ENCODE peak calls at places on chromosome 1, in eight cellular contexts. One of them, this sample, is unnamed.

GRCh38 chr1:225695578-225696332 is 42.8 kb upstream of the ENAH start:
- DNase-seq in HepG2: peak
- DNase-seq in HCT116: no peak
- DNase-seq in SK-N-SH: peak
- DNase-seq in endothelial cell of umbilical vein: no peak
- DNase-seq in A549: no peak
- DNase-seq in GM12878: no peak
- DNase-seq in H1: no peak
- DNase-seq in this sample: no peak

GRCh38 chr1:53349369-53349705 is 21.5 kb upstream of the LRP8 start:
- DNase-seq in H1: no peak
- DNase-seq in endothelial cell of umbilical vein: no peak
- DNase-seq in HepG2: no peak
- DNase-seq in GM12878: no peak
- DNase-seq in SK-N-SH: no peak
- DNase-seq in A549: no peak
- DNase-seq in HCT116: no peak
- DNase-seq in this sample: no peak

GRCh38 chr1:6498576-6499111 is 7.2 kb upstream of the PLEKHG5 start:
- DNase-seq in SK-N-SH: peak
- DNase-seq in endothelial cell of umbilical vein: no peak
- DNase-seq in HepG2: no peak
- DNase-seq in H1: no peak
- DNase-seq in A549: no peak
- DNase-seq in GM12878: no peak
- DNase-seq in HCT116: no peak
- DNase-seq in this sample: no peak

GRCh38 chr1:41620365-41621169 is 136.1 kb upstream of the EDN2 start:
- DNase-seq in A549: no peak
- DNase-seq in SK-N-SH: no peak
- DNase-seq in H1: no peak
- DNase-seq in endothelial cell of umbilical vein: no peak
- DNase-seq in HCT116: no peak
- DNase-seq in GM12878: no peak
- DNase-seq in HepG2: no peak
- DNase-seq in this sample: no peak

GRCh38 chr1:215894617-215895016 is 327.5 kb downstream of the KCTD3 start:
- DNase-seq in SK-N-SH: no peak
- DNase-seq in GM12878: no peak
- DNase-seq in HepG2: no peak
- DNase-seq in A549: no peak
- DNase-seq in H1: no peak
- DNase-seq in HCT116: no peak
- DNase-seq in endothelial cell of umbilical vein: no peak
- DNase-seq in this sample: no peak

GRCh38 chr1:176998396-176998795 is 166.1 kb downstream of the ASTN1 start:
- DNase-seq in H1: no peak
- DNase-seq in endothelial cell of umbilical vein: no peak
- DNase-seq in SK-N-SH: no peak
- DNase-seq in HepG2: no peak
- DNase-seq in A549: no peak
- DNase-seq in GM12878: no peak
- DNase-seq in HCT116: no peak
- DNase-seq in this sample: no peak

GRCh38 chr1:163195728-163196448 is 6.8 kb downstream of the RGS5 start:
- DNase-seq in endothelial cell of umbilical vein: peak
- DNase-seq in SK-N-SH: no peak
- DNase-seq in A549: no peak
- DNase-seq in H1: no peak
- DNase-seq in HCT116: peak
- DNase-seq in GM12878: no peak
- DNase-seq in HepG2: no peak
- DNase-seq in this sample: no peak

GRCh38 chr1:65174585-65174984 is 26.6 kb downstream of the AK4 start:
- DNase-seq in HepG2: no peak
- DNase-seq in endothelial cell of umbilical vein: no peak
- DNase-seq in SK-N-SH: no peak
- DNase-seq in GM12878: peak
- DNase-seq in H1: no peak
- DNase-seq in HCT116: peak
- DNase-seq in A549: no peak
- DNase-seq in this sample: no peak

GRCh38 chr1:60573121-60573520 is 499.6 kb upstream of the C1orf87 start:
- DNase-seq in A549: peak
- DNase-seq in SK-N-SH: no peak
- DNase-seq in GM12878: no peak
- DNase-seq in HCT116: no peak
- DNase-seq in H1: no peak
- DNase-seq in endothelial cell of umbilical vein: peak
- DNase-seq in HepG2: no peak
- DNase-seq in this sample: no peak

GRCh38 chr1:105137543-105138444 is 1388.1 kb downstream of the AMY1C start:
- DNase-seq in HepG2: peak
- DNase-seq in A549: peak
- DNase-seq in HCT116: no peak
- DNase-seq in SK-N-SH: peak
- DNase-seq in endothelial cell of umbilical vein: no peak
- DNase-seq in H1: peak
- DNase-seq in GM12878: no peak
- DNase-seq in this sample: peak

GRCh38 chr1:20068722-20069121 is 1.3 kb upstream of the PLA2G5 start:
- DNase-seq in HepG2: no peak
- DNase-seq in A549: no peak
- DNase-seq in HCT116: no peak
- DNase-seq in H1: no peak
- DNase-seq in GM12878: no peak
- DNase-seq in SK-N-SH: no peak
- DNase-seq in endothelial cell of umbilical vein: no peak
- DNase-seq in this sample: no peak

GRCh38 chr1:21115098-21115760 is 61.5 kb downstream of the EIF4G3 start:
- DNase-seq in HepG2: peak
- DNase-seq in SK-N-SH: no peak
- DNase-seq in GM12878: no peak
- DNase-seq in endothelial cell of umbilical vein: peak
- DNase-seq in HCT116: no peak
- DNase-seq in A549: peak
- DNase-seq in H1: no peak
- DNase-seq in this sample: no peak

GRCh38 chr1:173269490-173270230 is 62.5 kb upstream of the TNFSF4 start:
- DNase-seq in endothelial cell of umbilical vein: peak
- DNase-seq in GM12878: no peak
- DNase-seq in H1: no peak
- DNase-seq in SK-N-SH: peak
- DNase-seq in A549: peak
- DNase-seq in HepG2: no peak
- DNase-seq in HCT116: peak
- DNase-seq in this sample: no peak

GRCh38 chr1:110875216-110875731 is 2.3 kb downstream of the CD53 start:
- DNase-seq in H1: no peak
- DNase-seq in GM12878: peak
- DNase-seq in HCT116: no peak
- DNase-seq in HepG2: no peak
- DNase-seq in SK-N-SH: no peak
- DNase-seq in A549: no peak
- DNase-seq in endothelial cell of umbilical vein: no peak
- DNase-seq in this sample: no peak

GRCh38 chr1:5509664-5510452 is 482.4 kb downstream of the NPHP4 start:
- DNase-seq in GM12878: no peak
- DNase-seq in SK-N-SH: peak
- DNase-seq in HCT116: peak
- DNase-seq in A549: peak
- DNase-seq in endothelial cell of umbilical vein: peak
- DNase-seq in H1: peak
- DNase-seq in HepG2: peak
- DNase-seq in this sample: peak

GRCh38 chr1:212667223-212668139 is 32.2 kb downstream of the BATF3 start:
- DNase-seq in GM12878: no peak
- DNase-seq in endothelial cell of umbilical vein: peak
- DNase-seq in SK-N-SH: peak
- DNase-seq in HepG2: peak
- DNase-seq in A549: peak
- DNase-seq in H1: no peak
- DNase-seq in HCT116: peak
- DNase-seq in this sample: no peak

GRCh38 chr1:110393691-110394564 is 3.1 kb upstream of the SLC16A4 start:
- DNase-seq in endothelial cell of umbilical vein: peak
- DNase-seq in HepG2: peak
- DNase-seq in GM12878: no peak
- DNase-seq in H1: no peak
- DNase-seq in A549: peak
- DNase-seq in SK-N-SH: no peak
- DNase-seq in HCT116: no peak
- DNase-seq in this sample: no peak

GRCh38 chr1:33086384-33086850 is 5.5 kb downstream of the AZIN2 start:
- DNase-seq in GM12878: peak
- DNase-seq in HCT116: peak
- DNase-seq in SK-N-SH: peak
- DNase-seq in endothelial cell of umbilical vein: peak
- DNase-seq in H1: peak
- DNase-seq in HepG2: peak
- DNase-seq in A549: peak
- DNase-seq in this sample: peak

GRCh38 chr1:33088119-33088906 is 7.4 kb downstream of the AZIN2 start:
- DNase-seq in A549: no peak
- DNase-seq in GM12878: peak
- DNase-seq in HCT116: no peak
- DNase-seq in endothelial cell of umbilical vein: no peak
- DNase-seq in H1: no peak
- DNase-seq in HepG2: no peak
- DNase-seq in SK-N-SH: no peak
- DNase-seq in this sample: no peak

GRCh38 chr1:33087677-33088076 is 6.7 kb downstream of the AZIN2 start:
- DNase-seq in HCT116: no peak
- DNase-seq in GM12878: no peak
- DNase-seq in H1: no peak
- DNase-seq in A549: no peak
- DNase-seq in endothelial cell of umbilical vein: no peak
- DNase-seq in HepG2: no peak
- DNase-seq in SK-N-SH: no peak
- DNase-seq in this sample: no peak

GRCh38 chr1:33092438-33092837 is 11.5 kb downstream of the AZIN2 start:
- DNase-seq in endothelial cell of umbilical vein: no peak
- DNase-seq in HCT116: no peak
- DNase-seq in H1: no peak
- DNase-seq in GM12878: no peak
- DNase-seq in HepG2: no peak
- DNase-seq in A549: no peak
- DNase-seq in SK-N-SH: no peak
- DNase-seq in this sample: no peak

DNA sequence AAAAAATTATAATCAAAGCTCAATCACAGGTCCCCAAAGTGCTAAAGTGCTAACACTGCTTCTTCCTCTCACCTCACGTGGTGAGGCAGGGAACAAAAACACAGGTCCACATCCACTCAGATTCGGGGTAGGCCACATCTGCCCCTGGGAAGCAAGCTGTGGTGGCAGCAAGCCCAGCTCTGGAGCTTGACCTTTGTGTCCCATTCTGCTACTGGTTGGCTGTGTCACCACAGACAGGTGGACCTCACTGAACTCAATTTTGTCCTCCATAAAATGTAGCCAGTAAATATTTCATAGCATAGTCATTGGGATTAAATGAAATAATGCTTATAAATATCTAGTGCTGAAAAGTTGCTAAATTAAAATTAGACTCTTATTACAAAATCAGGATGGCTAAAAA is 8.5 kb downstream of the AZIN2 start:
- DNase-seq in A549: no peak
- DNase-seq in HepG2: no peak
- DNase-seq in endothelial cell of umbilical vein: no peak
- DNase-seq in GM12878: no peak
- DNase-seq in SK-N-SH: no peak
- DNase-seq in HCT116: no peak
- DNase-seq in H1: no peak
- DNase-seq in this sample: no peak
- TF ChIP-seq MAX in A549: no peak
- TF ChIP-seq MAX in HepG2: no peak
- TF ChIP-seq MAX in endothelial cell of umbilical vein: no peak
- TF ChIP-seq MAX in GM12878: no peak
- TF ChIP-seq MAX in SK-N-SH: no peak
- TF ChIP-seq MAX in HCT116: no peak
- TF ChIP-seq MAX in H1: no peak
- TF ChIP-seq MAX in this sample: no peak

GRCh38 chr1:94602312-94602711 is 60.8 kb upstream of the F3 start:
- DNase-seq in HCT116: no peak
- DNase-seq in endothelial cell of umbilical vein: no peak
- DNase-seq in A549: no peak
- DNase-seq in SK-N-SH: no peak
- DNase-seq in HepG2: no peak
- DNase-seq in H1: no peak
- DNase-seq in GM12878: no peak
- DNase-seq in this sample: no peak
- TF ChIP-seq MAX in HCT116: no peak
- TF ChIP-seq MAX in endothelial cell of umbilical vein: no peak
- TF ChIP-seq MAX in A549: no peak
- TF ChIP-seq MAX in SK-N-SH: no peak
- TF ChIP-seq MAX in HepG2: no peak
- TF ChIP-seq MAX in H1: no peak
- TF ChIP-seq MAX in GM12878: no peak
- TF ChIP-seq MAX in this sample: no peak

GRCh38 chr1:211182746-211183145 is 48.8 kb upstream of the KCNH1 start:
- DNase-seq in endothelial cell of umbilical vein: no peak
- DNase-seq in HepG2: no peak
- DNase-seq in SK-N-SH: no peak
- DNase-seq in H1: no peak
- DNase-seq in A549: no peak
- DNase-seq in GM12878: no peak
- DNase-seq in HCT116: no peak
- DNase-seq in this sample: no peak

GRCh38 chr1:211183924-211184323 is 50.0 kb upstream of the KCNH1 start:
- DNase-seq in HCT116: no peak
- DNase-seq in HepG2: no peak
- DNase-seq in A549: no peak
- DNase-seq in endothelial cell of umbilical vein: no peak
- DNase-seq in GM12878: no peak
- DNase-seq in SK-N-SH: no peak
- DNase-seq in H1: no peak
- DNase-seq in this sample: no peak
- TF ChIP-seq MAX in HCT116: no peak
- TF ChIP-seq MAX in HepG2: no peak
- TF ChIP-seq MAX in A549: no peak
- TF ChIP-seq MAX in endothelial cell of umbilical vein: no peak
- TF ChIP-seq MAX in GM12878: no peak
- TF ChIP-seq MAX in SK-N-SH: no peak
- TF ChIP-seq MAX in H1: no peak
- TF ChIP-seq MAX in this sample: no peak

DNA sequence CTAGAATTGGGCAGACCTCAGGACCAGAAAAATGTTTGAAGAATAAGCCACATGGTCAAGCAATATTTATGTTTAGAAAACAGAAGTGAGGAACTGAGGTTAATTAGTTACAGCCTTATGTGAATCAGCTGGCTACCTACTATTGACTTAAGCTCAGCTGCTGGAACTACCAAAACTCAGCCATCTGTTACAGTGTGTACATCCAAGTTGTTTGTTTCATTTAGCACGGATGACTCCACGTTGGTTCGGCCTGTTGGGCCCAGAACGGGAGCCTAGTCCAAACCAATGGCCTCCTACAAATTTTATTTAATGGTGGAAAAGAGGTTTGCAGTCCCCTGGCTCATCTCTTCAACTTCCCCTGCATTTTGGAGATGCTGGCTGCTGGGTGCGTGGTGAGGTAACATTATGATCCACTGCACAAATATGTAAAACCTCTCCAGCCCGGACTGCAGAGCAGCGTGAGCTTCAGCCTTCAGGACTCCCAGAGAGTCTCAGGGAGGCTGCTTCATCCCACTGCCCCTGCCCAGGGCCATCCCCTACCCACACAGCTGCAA is 143.4 kb downstream of the ZZZ3 start:
- DNase-seq in GM12878: no peak
- DNase-seq in H1: no peak
- DNase-seq in A549: peak
- DNase-seq in endothelial cell of umbilical vein: no peak
- DNase-seq in HCT116: no peak
- DNase-seq in HepG2: peak
- DNase-seq in SK-N-SH: no peak
- DNase-seq in this sample: no peak
- TF ChIP-seq MAX in GM12878: no peak
- TF ChIP-seq MAX in H1: no peak
- TF ChIP-seq MAX in A549: peak
- TF ChIP-seq MAX in endothelial cell of umbilical vein: no peak
- TF ChIP-seq MAX in HCT116: no peak
- TF ChIP-seq MAX in HepG2: no peak
- TF ChIP-seq MAX in SK-N-SH: peak
- TF ChIP-seq MAX in this sample: no peak